ENCODE peak calls at places on chromosome 4, in five cellular contexts. One of them, this sample, is unnamed.

GRCh38 chr4:78720994-78721677 is 55.0 kb upstream of the BMP2K start:
- DNase-seq in uterus: peak; percentile 39
- DNase-seq in ovary: no peak
- DNase-seq in upper lobe of right lung: no peak
- DNase-seq in mucosa of descending colon: no peak
- DNase-seq in this sample: no peak

GRCh38 chr4:244471-244870 is 60.8 kb downstream of the ZNF732 start:
- DNase-seq in upper lobe of right lung: no peak
- DNase-seq in ovary: no peak
- DNase-seq in mucosa of descending colon: no peak
- DNase-seq in uterus: peak; percentile 30
- DNase-seq in this sample: peak; percentile 1

GRCh38 chr4:139824882-139825522 is 159.4 kb downstream of the MGST2 start:
- DNase-seq in upper lobe of right lung: no peak
- DNase-seq in ovary: no peak
- DNase-seq in uterus: no peak
- DNase-seq in mucosa of descending colon: no peak
- DNase-seq in this sample: no peak

GRCh38 chr4:80312124-80312523 is 23.4 kb upstream of the CFAP299 start:
- DNase-seq in upper lobe of right lung: no peak
- DNase-seq in mucosa of descending colon: no peak
- DNase-seq in ovary: no peak
- DNase-seq in uterus: no peak
- DNase-seq in this sample: no peak

GRCh38 chr4:123121241-123121907 is 199.0 kb upstream of the NUDT6 start:
- DNase-seq in ovary: no peak
- DNase-seq in upper lobe of right lung: no peak
- DNase-seq in uterus: no peak
- DNase-seq in mucosa of descending colon: no peak
- DNase-seq in this sample: no peak

GRCh38 chr4:69323284-69323683 is 43.0 kb downstream of the UGT2B28 start:
- DNase-seq in uterus: no peak
- DNase-seq in ovary: no peak
- DNase-seq in upper lobe of right lung: no peak
- DNase-seq in mucosa of descending colon: no peak
- DNase-seq in this sample: no peak

GRCh38 chr4:147339116-147339515 is 141.8 kb upstream of the EDNRA start:
- DNase-seq in mucosa of descending colon: no peak
- DNase-seq in uterus: no peak
- DNase-seq in upper lobe of right lung: no peak
- DNase-seq in ovary: no peak
- DNase-seq in this sample: no peak

GRCh38 chr4:68271851-68272756 is 26.6 kb upstream of the TMPRSS11B start:
- DNase-seq in upper lobe of right lung: no peak
- DNase-seq in mucosa of descending colon: no peak
- DNase-seq in ovary: no peak
- DNase-seq in uterus: no peak
- DNase-seq in this sample: peak; percentile 37

GRCh38 chr4:129143359-129143758 is 47.4 kb downstream of the C4orf33 start:
- DNase-seq in uterus: no peak
- DNase-seq in upper lobe of right lung: no peak
- DNase-seq in ovary: no peak
- DNase-seq in mucosa of descending colon: no peak
- DNase-seq in this sample: no peak

GRCh38 chr4:140103676-140104075 is 50.3 kb downstream of the MAML3 start:
- DNase-seq in uterus: no peak
- DNase-seq in upper lobe of right lung: no peak
- DNase-seq in ovary: no peak
- DNase-seq in mucosa of descending colon: no peak
- DNase-seq in this sample: no peak

GRCh38 chr4:123877561-123877960 is 481.0 kb downstream of the SPRY1 start:
- DNase-seq in ovary: no peak
- DNase-seq in mucosa of descending colon: no peak
- DNase-seq in upper lobe of right lung: no peak
- DNase-seq in uterus: no peak
- DNase-seq in this sample: no peak

DNA sequence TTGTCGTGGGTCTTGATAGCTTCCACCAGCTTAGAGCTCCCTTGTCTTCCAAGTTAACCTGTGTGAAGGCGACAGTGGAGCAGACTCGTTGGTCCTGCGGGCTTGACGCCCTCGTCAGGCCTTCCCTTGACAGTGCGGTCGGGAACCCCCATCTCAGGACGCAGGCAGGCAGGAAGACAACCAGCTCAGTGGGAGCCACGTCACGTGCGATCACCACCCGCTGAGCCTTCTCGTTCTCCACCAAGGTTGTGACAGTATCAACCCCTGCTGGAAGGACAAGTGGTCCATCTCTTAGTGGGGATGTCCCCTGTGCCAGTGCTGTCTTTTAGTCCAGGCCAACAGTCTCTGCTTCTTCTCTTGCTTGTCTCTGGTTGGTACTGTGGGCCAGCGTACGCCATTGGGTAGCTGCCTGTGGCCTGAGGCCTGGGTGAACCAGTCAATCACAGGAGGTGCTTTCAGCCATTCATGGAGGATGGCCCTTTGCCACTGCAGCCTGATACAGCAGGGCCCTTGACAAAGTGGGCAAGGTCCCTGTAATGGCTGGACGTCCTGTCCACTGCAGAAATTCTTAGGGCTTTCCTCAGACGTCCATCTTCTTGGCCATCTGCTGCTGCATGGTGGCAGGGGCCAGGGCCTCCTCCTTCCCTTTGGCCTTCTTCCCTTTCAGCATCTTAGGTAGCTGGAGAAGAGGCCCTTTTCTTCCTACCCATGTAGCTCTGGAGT is 31.4 kb downstream of the RGS12 start:
- DNase-seq in mucosa of descending colon: no peak
- DNase-seq in uterus: no peak
- DNase-seq in ovary: no peak
- DNase-seq in upper lobe of right lung: peak; percentile 50
- DNase-seq in this sample: no peak
- TF ChIP-seq CTCF in mucosa of descending colon: no peak
- TF ChIP-seq CTCF in uterus: no peak
- TF ChIP-seq CTCF in ovary: no peak
- TF ChIP-seq CTCF in upper lobe of right lung: no peak
- TF ChIP-seq CTCF in this sample: no peak

DNA sequence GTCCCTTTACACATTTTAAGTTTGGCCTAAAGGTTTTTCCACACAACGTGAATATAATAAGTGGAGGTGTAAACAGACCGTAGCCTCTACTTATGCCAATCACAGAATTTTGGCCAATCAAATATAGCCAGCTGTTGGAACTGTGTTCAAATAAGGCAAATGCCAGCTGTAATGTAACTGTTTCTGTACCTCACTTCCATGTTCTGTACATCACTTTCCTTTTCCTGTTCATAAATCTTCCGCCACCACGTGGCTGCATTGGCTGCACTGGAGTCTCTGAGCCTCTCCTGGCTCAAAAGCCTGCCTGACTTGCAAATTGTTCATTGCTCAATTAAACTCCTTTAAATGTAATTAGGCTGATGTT is 105.1 kb upstream of the SMIM31 start:
- DNase-seq in uterus: no peak
- DNase-seq in upper lobe of right lung: no peak
- DNase-seq in mucosa of descending colon: no peak
- DNase-seq in ovary: no peak
- DNase-seq in this sample: no peak
- H3K4me3 ChIP-seq in uterus: no peak overlapping the region
- H3K4me3 ChIP-seq in upper lobe of right lung: no peak overlapping the region
- H3K4me3 ChIP-seq in mucosa of descending colon: no peak overlapping the region
- H3K4me3 ChIP-seq in ovary: no peak overlapping the region
- H3K4me3 ChIP-seq in this sample: no peak overlapping the region

DNA sequence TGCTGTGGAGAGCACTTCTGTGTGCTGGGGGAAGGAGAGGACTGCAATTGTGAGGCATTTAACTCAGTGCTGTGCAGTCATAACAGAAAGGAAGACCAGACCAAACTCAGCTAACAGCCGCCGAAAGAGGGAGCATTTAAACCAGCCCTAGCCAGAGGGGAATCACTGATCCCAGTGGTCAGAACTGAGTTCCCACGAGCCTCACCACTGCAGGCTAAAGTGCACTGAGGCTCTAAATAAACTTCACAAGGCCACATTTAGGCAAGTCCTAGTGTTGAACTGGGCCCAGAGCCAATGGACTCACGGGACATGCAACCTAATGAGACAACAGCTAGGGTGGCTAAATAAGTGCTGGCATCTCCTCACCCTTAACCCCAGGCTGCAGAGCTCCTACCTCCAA is 20.4 kb downstream of the IQCM start:
- DNase-seq in upper lobe of right lung: peak; percentile 22
- DNase-seq in uterus: no peak
- DNase-seq in ovary: no peak
- DNase-seq in mucosa of descending colon: no peak
- DNase-seq in this sample: no peak
- TF ChIP-seq CTCF in upper lobe of right lung: no peak
- TF ChIP-seq CTCF in uterus: no peak
- TF ChIP-seq CTCF in ovary: no peak
- TF ChIP-seq CTCF in mucosa of descending colon: no peak
- TF ChIP-seq CTCF in this sample: no peak

GRCh38 chr4:144644368-144645101 is 1.4 kb upstream of the HHIP start:
- DNase-seq in mucosa of descending colon: no peak
- DNase-seq in upper lobe of right lung: no peak
- DNase-seq in uterus: no peak
- DNase-seq in ovary: no peak
- DNase-seq in this sample: no peak

GRCh38 chr4:144645621-144646522 is at the start of gene HHIP:
- DNase-seq in upper lobe of right lung: peak; percentile 87
- DNase-seq in uterus: peak; percentile 24
- DNase-seq in mucosa of descending colon: peak; percentile 39
- DNase-seq in ovary: peak; percentile 81
- DNase-seq in this sample: no peak

GRCh38 chr4:144647095-144647959 is 1.4 kb downstream of the HHIP start:
- DNase-seq in mucosa of descending colon: no peak
- DNase-seq in ovary: no peak
- DNase-seq in upper lobe of right lung: no peak
- DNase-seq in uterus: no peak
- DNase-seq in this sample: no peak

GRCh38 chr4:144646523-144647094 is 653 bp downstream of the HHIP start:
- DNase-seq in mucosa of descending colon: no peak
- DNase-seq in ovary: peak; percentile 37
- DNase-seq in uterus: no peak
- DNase-seq in upper lobe of right lung: no peak
- DNase-seq in this sample: no peak

DNA sequence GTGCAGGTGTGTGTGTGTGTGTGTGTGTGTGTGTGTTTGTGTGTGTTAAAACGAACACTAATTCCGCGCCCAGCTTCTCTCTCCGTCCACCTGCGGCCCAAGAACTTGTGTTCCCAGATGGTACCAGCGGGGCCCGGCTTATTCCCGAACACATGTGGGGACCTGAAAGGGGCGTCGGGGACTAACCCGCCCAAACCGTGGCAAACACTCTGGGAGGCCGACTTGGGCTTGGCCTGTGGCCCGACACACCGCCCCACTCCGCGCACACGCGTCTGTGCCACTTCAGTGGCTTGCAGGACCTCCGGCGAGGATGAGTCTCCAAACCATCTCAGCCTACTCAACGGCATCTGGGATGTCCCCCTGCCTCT is 870 bp upstream of the HHIP start:
- DNase-seq in ovary: peak; percentile 49
- DNase-seq in uterus: no peak
- DNase-seq in mucosa of descending colon: peak; percentile 47
- DNase-seq in upper lobe of right lung: peak; percentile 77
- DNase-seq in this sample: no peak
- H3K4me3 ChIP-seq in ovary: peak overlapping the region; percentile 43
- H3K4me3 ChIP-seq in uterus: peak overlapping the region; percentile 43
- H3K4me3 ChIP-seq in mucosa of descending colon: no peak overlapping the region
- H3K4me3 ChIP-seq in upper lobe of right lung: peak overlapping the region; percentile 50
- H3K4me3 ChIP-seq in this sample: peak overlapping the region; percentile 80

DNA sequence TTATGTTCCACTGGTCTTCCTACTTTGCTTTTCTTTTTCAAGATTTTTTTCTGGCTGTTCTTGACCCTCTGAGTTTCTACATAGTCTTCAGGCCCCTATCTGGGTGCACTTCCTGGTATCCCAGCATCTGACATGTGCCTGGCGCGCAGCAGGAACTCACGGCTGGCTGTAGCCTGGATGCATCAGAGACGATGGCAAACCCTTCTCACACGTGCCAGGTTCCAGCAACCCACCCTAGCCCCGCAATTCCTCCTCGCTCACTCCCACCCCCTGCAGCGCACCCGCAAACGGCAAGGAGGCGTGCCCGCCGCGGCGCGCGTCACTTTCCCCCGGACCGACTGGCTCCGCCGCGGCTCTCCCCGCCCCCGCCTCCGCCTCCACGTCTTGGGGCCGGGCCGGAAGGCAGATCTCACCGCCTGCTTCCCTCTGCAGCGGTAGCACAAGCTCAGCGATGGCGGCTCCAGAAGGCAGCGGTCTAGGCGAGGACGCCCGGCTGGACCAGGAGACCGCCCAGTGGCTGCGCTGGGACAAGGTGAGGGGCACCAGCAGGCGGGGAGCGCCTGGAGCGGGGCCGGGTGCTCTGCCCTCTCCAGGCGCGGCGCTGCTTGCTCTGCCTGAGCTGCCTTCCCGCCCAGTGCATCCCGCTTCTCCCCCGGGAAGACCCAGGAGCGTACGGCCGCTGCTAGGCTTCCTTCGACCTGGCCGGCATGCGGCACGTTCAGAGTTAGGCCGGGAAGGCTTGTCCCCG is at the start of gene PGM2:
- DNase-seq in mucosa of descending colon: peak; percentile 95
- DNase-seq in upper lobe of right lung: peak; percentile 96
- DNase-seq in ovary: peak; percentile 87
- DNase-seq in uterus: peak; percentile 81
- DNase-seq in this sample: no peak
- TF ChIP-seq CTCF in mucosa of descending colon: no peak
- TF ChIP-seq CTCF in upper lobe of right lung: peak; percentile 7
- TF ChIP-seq CTCF in ovary: no peak
- TF ChIP-seq CTCF in uterus: no peak
- TF ChIP-seq CTCF in this sample: peak; percentile 7